ENCODE peak calls at places on chromosome 2, in nine cellular contexts. N is mesothelial cell of epicardium; K is GM12864; P is esophagus muscularis mucosa; J is GM20000; Q is B cell; R is stimulated activated CD8-positive, alpha-beta memory T cell treated with anti-CD3 and anti-CD28 coated beads, Interleukin-15, amount 100 ng/mL, for 48 hours; F is anterior cingulate cortex; D is CD8-positive, alpha-beta T cell. V is an unnamed sample.

GRCh38 chr2:238161291-238162051 is 2.7 kb downstream of the ERFE start:
- DNase-seq in F (no peak), J (no peak), R (no peak), D (no peak), K (no peak), N (no peak), P (no peak), Q (peak), V (no peak)

GRCh38 chr2:118221952-118222594 is 133.8 kb downstream of the INSIG2 start:
- DNase-seq in Q (peak), F (no peak), K (no peak), D (no peak), J (peak), P (no peak), R (no peak), N (peak), V (no peak)

GRCh38 chr2:189082576-189082975 is 97.0 kb downstream of the COL5A2 start:
- DNase-seq in N (peak), K (no peak), R (no peak), Q (no peak), D (no peak), J (no peak), F (no peak), P (no peak), V (no peak)

GRCh38 chr2:166179201-166179600 is 51.4 kb upstream of the SCN1A start:
- DNase-seq in K (no peak), Q (no peak), J (no peak), R (no peak), N (no peak), D (no peak), F (no peak), P (no peak), V (no peak)

GRCh38 chr2:231059756-231060155 is 3.1 kb downstream of the PSMD1 start:
- DNase-seq in Q (no peak), D (no peak), P (no peak), R (no peak), K (no peak), N (no peak), J (no peak), F (no peak), V (no peak)

GRCh38 chr2:203763425-203764272 is 57.2 kb downstream of the CD28 start:
- DNase-seq in F (no peak), P (no peak), N (no peak), Q (no peak), R (peak), J (no peak), K (peak), D (no peak), V (no peak)

GRCh38 chr2:223056656-223057418 is 4.8 kb downstream of the KCNE4 start:
- DNase-seq in D (no peak), K (no peak), J (no peak), R (no peak), N (no peak), P (no peak), F (no peak), Q (no peak), V (no peak)

GRCh38 chr2:127511917-127512316 is 14.4 kb downstream of the IWS1 start:
- DNase-seq in F (no peak), N (no peak), R (no peak), K (no peak), D (no peak), P (no peak), Q (no peak), J (no peak), V (no peak)